ENCODE peak calls at places on chromosomes 2 and 18, in seven cellular contexts. T is IMR-90, E is brain microvascular endothelial cell, X is mesendoderm, A is cardiac muscle cell, D is GM23248, B is SJCRH30. R is an unnamed sample. For H3K27me3 and H3K36me3, the result is how much of the 10 kb centered on the place peaks cover.

GRCh38 chr18:39845086-39845485 is 2109.9 kb upstream of the PIK3C3 start:
- DNase-seq in D (no peak), T (no peak), X (no peak), E (no peak), B (no peak), A (no peak), R (no peak)

GRCh38 chr2:84807063-84807485 is 73.8 kb downstream of the TRABD2A start:
- DNase-seq in B (peak), T (peak), E (peak), D (peak), X (no peak), A (no peak), R (no peak)

GRCh38 chr2:74003494-74004211 is 18.9 kb downstream of the TET3 start:
- DNase-seq in X (peak), D (peak), B (peak), T (peak), A (no peak), E (peak), R (no peak)

GRCh38 chr18:58183226-58183625 is 139.2 kb downstream of the NEDD4L start:
- DNase-seq in D (no peak), T (no peak), E (no peak), X (no peak), B (no peak), A (no peak), R (peak)

GRCh38 chr2:112706170-112706664 is 14.6 kb upstream of the NT5DC4 start:
- DNase-seq in X (peak), E (peak), T (peak), B (no peak), A (no peak), D (peak), R (peak)

GRCh38 chr2:215505044-215505786 is 69.3 kb upstream of the FN1 start:
- DNase-seq in X (peak), B (no peak), E (peak), T (peak), D (peak), A (no peak), R (peak)

GRCh38 chr2:234257859-234258561 is 207.5 kb downstream of the SPP2 start:
- DNase-seq in T (peak), B (peak), A (peak), E (peak), X (peak), D (peak), R (peak)

GRCh38 chr2:119218478-119219064 is 5.1 kb upstream of the STEAP3 start:
- DNase-seq in X (peak), T (peak), B (peak), D (peak), A (peak), E (peak), R (peak)

GRCh38 chr2:105249181-105249580 is 7.6 kb downstream of the GPR45 start:
- DNase-seq in E (no peak), D (no peak), T (no peak), A (no peak), X (no peak), B (no peak), R (no peak)

GRCh38 chr18:53789376-53790247 is 434.9 kb downstream of the MBD2 start:
- DNase-seq in B (no peak), A (no peak), E (no peak), T (no peak), X (no peak), D (no peak), R (no peak)

GRCh38 chr2:72131371-72131891 is 16.2 kb downstream of the CYP26B1 start:
- DNase-seq in X (no peak), E (no peak), B (no peak), A (no peak), D (no peak), T (no peak), R (no peak)

GRCh38 chr2:205803507-205803906 is 121.2 kb downstream of the NRP2 start:
- DNase-seq in A (no peak), X (no peak), T (no peak), D (no peak), E (no peak), B (no peak), R (no peak)

GRCh38 chr2:3755277-3755676 is 51.9 kb downstream of the DCDC2C start:
- DNase-seq in T (no peak), A (no peak), E (no peak), X (no peak), D (no peak), B (no peak), R (no peak)

GRCh38 chr2:6793913-6794312 is 71.8 kb downstream of the CMPK2 start:
- DNase-seq in T (no peak), E (no peak), A (no peak), X (no peak), B (no peak), D (no peak), R (no peak)

GRCh38 chr2:193985272-193985671 is 1671.8 kb upstream of the SLC39A10 start:
- DNase-seq in T (no peak), D (no peak), X (no peak), E (no peak), A (no peak), B (no peak), R (no peak)

GRCh38 chr2:231239751-231240150 is 41.3 kb downstream of the ARMC9 start:
- DNase-seq in T (no peak), X (no peak), B (no peak), E (no peak), A (no peak), D (no peak), R (no peak)

GRCh38 chr2:231235217-231235616 is 36.8 kb downstream of the ARMC9 start:
- DNase-seq in B (no peak), E (no peak), X (no peak), A (no peak), D (no peak), T (no peak), R (no peak)

GRCh38 chr2:231241755-231242507 is 43.5 kb downstream of the ARMC9 start:
- DNase-seq in D (peak), B (peak), X (no peak), T (no peak), E (no peak), A (no peak), R (no peak)

GRCh38 chr2:231243883-231244282 is 45.5 kb downstream of the ARMC9 start:
- DNase-seq in T (no peak), B (no peak), X (no peak), A (no peak), D (no peak), E (no peak), R (no peak)

GRCh38 chr2:231238694-231239093 is 40.3 kb downstream of the ARMC9 start:
- DNase-seq in A (no peak), X (no peak), B (no peak), E (no peak), D (no peak), T (no peak), R (no peak)
- H3K4me3 ChIP-seq in A (no peak), X (no peak), B (no peak), E (no peak), D (no peak), T (no peak), R (no peak)

GRCh38 chr2:131010566-131010965 is 82.7 kb downstream of the FAM168B start:
- DNase-seq in T (no peak), D (no peak), X (no peak), E (no peak), A (no peak), B (no peak), R (peak)
- H3K27me3 ChIP-seq in T (under half), D (under half), X (under half), E (under half), A (under half), B (under half), R (under half)

DNA sequence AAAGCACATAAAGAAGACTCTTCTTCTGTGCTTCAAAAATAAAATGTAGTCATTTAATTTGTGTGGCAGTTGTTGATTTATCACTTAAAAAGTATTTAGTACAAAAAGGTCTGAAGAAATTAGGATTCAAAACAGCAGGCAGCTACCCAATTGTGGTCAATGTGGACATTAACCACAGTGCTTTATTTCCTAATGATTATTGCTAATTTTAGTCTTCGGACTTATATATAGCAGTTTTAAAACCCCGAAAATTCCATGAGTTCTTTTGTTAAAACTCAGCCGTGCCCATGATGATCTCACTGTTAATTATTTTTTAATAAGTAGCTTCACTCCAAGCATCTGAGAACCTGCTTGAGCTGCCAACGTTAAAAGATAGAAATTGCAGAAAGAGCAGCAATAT is 594.3 kb downstream of the STK39 start:
- DNase-seq in D (no peak), E (no peak), A (no peak), B (no peak), T (no peak), X (no peak), R (no peak)
- H3K36me3 ChIP-seq in D (under half), E (under half), A (under half), B (under half), T (under half), X (under half), R (under half)

GRCh38 chr2:109196081-109196875 is 67.3 kb downstream of the SH3RF3 start:
- DNase-seq in A (no peak), E (no peak), D (no peak), T (no peak), X (no peak), B (no peak), R (no peak)
- H3K4me3 ChIP-seq in A (no peak), E (no peak), D (no peak), T (no peak), X (no peak), B (no peak), R (no peak)

GRCh38 chr2:176177580-176178270 is 10.7 kb upstream of the HOXD1 start:
- DNase-seq in A (peak), X (peak), T (no peak), D (peak), E (no peak), B (no peak), R (no peak)
- H3K27me3 ChIP-seq in A (half or more), X (half or more), T (half or more), D (under half), E (half or more), B (under half), R (under half)

GRCh38 chr2:101017371-101017770 is 15.3 kb downstream of the RPL31 start:
- DNase-seq in T (no peak), E (no peak), X (no peak), B (no peak), D (no peak), A (no peak), R (no peak)
- H3K36me3 ChIP-seq in T (under half), E (under half), X (under half), B (under half), D (under half), A (under half), R (under half)

DNA sequence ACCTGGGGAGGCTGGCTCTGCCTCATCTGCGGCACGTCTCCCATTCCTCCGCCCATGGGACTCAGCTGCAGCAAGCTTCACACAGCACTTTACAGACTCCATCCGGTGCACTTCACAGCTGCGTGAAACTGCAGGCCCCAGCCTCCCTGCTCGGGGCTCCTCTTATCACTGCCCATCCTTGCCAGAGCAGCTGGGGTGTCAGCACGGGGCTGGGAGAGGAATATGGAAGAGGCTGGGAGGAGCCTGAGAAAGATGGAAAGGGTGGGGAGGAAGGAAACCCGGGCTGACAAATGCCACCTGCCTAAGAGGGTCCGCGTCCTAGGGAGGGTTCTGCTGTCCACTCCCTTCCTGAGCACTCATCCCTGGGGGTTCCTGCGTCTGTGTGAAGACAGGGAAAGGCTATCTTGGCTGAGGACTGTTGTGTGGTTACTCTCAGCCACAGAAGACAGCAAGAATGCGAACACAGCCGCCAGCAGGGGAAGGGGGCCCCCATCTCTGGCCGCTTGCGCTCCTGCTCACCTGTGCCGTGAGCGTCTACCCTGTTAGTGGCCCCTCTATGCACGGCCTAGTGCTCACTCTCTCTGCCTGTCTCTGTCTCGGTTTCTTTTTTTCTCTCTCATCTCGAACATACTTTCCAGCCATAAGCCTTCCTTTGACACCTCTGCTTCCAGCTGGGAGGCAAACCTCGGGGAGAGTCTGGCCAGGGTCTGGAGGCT is 206.9 kb upstream of the APCDD1 start:
- DNase-seq in B (no peak), X (peak), T (no peak), A (peak), E (no peak), D (no peak), R (no peak)
- H3K4me3 ChIP-seq in B (no peak), X (no peak), T (no peak), A (no peak), E (no peak), D (no peak), R (no peak)

GRCh38 chr2:54233832-54234649 is 22.0 kb downstream of the TSPYL6 start:
- DNase-seq in T (no peak), D (no peak), B (no peak), X (no peak), A (no peak), E (no peak), R (no peak)
- H3K27me3 ChIP-seq in T (under half), D (under half), B (under half), X (under half), A (under half), E (under half), R (under half)

R was measured in small intestine.